ENCODE peak calls at places on chromosomes 12 and 14, in seven cellular contexts. One of them, this sample, is unnamed.

GRCh38 chr14:64841772-64842490 is 37.8 kb downstream of the SPTB start:
- DNase-seq in hepatocyte: no peak
- DNase-seq in AG10803: peak; percentile 31
- DNase-seq in AG04450: no peak
- DNase-seq in sigmoid colon: no peak
- DNase-seq in body of pancreas: no peak
- DNase-seq in breast epithelium: no peak
- DNase-seq in this sample: no peak

GRCh38 chr12:130689408-130690405 is 26.4 kb downstream of the RIMBP2 start:
- DNase-seq in hepatocyte: no peak
- DNase-seq in AG10803: no peak
- DNase-seq in AG04450: no peak
- DNase-seq in sigmoid colon: no peak
- DNase-seq in body of pancreas: no peak
- DNase-seq in breast epithelium: no peak
- DNase-seq in this sample: no peak

GRCh38 chr12:60168441-60168840 is 572.6 kb downstream of the SLC16A7 start:
- DNase-seq in hepatocyte: peak; percentile 24
- DNase-seq in AG10803: no peak
- DNase-seq in AG04450: no peak
- DNase-seq in sigmoid colon: no peak
- DNase-seq in body of pancreas: no peak
- DNase-seq in breast epithelium: no peak
- DNase-seq in this sample: no peak

GRCh38 chr14:92950773-92951172 is 27.8 kb downstream of the CHGA start:
- DNase-seq in hepatocyte: no peak
- DNase-seq in AG10803: no peak
- DNase-seq in AG04450: no peak
- DNase-seq in sigmoid colon: no peak
- DNase-seq in body of pancreas: no peak
- DNase-seq in breast epithelium: no peak
- DNase-seq in this sample: no peak

GRCh38 chr12:78442454-78442801 is 422.1 kb upstream of the SYT1 start:
- DNase-seq in hepatocyte: no peak
- DNase-seq in AG10803: peak; percentile 61
- DNase-seq in AG04450: peak; percentile 6
- DNase-seq in sigmoid colon: no peak
- DNase-seq in body of pancreas: no peak
- DNase-seq in breast epithelium: no peak
- DNase-seq in this sample: no peak

GRCh38 chr14:49549881-49550280 is 36.3 kb downstream of the RPS29 start:
- DNase-seq in hepatocyte: peak; percentile 16
- DNase-seq in AG10803: peak; percentile 34
- DNase-seq in AG04450: no peak
- DNase-seq in sigmoid colon: no peak
- DNase-seq in body of pancreas: no peak
- DNase-seq in breast epithelium: no peak
- DNase-seq in this sample: no peak

GRCh38 chr14:35435177-35435576 is 30.6 kb upstream of the NFKBIA start:
- DNase-seq in hepatocyte: no peak
- DNase-seq in AG10803: no peak
- DNase-seq in AG04450: no peak
- DNase-seq in sigmoid colon: no peak
- DNase-seq in body of pancreas: no peak
- DNase-seq in breast epithelium: no peak
- DNase-seq in this sample: no peak

GRCh38 chr14:91164676-91165075 is 50.8 kb downstream of the DGLUCY start:
- DNase-seq in hepatocyte: no peak
- DNase-seq in AG10803: no peak
- DNase-seq in AG04450: no peak
- DNase-seq in sigmoid colon: no peak
- DNase-seq in body of pancreas: peak; percentile 93
- DNase-seq in breast epithelium: peak; percentile 84
- DNase-seq in this sample: no peak

GRCh38 chr14:75222208-75222701 is 45.8 kb upstream of the TMED10 start:
- DNase-seq in hepatocyte: no peak
- DNase-seq in AG10803: peak; percentile 86
- DNase-seq in AG04450: peak; percentile 33
- DNase-seq in sigmoid colon: peak; percentile 73
- DNase-seq in body of pancreas: no peak
- DNase-seq in breast epithelium: no peak
- DNase-seq in this sample: peak; percentile 23

GRCh38 chr14:52296378-52296777 is 17.7 kb upstream of the PTGER2 start:
- DNase-seq in hepatocyte: no peak
- DNase-seq in AG10803: no peak
- DNase-seq in AG04450: no peak
- DNase-seq in sigmoid colon: no peak
- DNase-seq in body of pancreas: no peak
- DNase-seq in breast epithelium: no peak
- DNase-seq in this sample: no peak

GRCh38 chr12:100346660-100347059 is 10.2 kb upstream of the SLC17A8 start:
- DNase-seq in hepatocyte: no peak
- DNase-seq in AG10803: no peak
- DNase-seq in AG04450: no peak
- DNase-seq in sigmoid colon: no peak
- DNase-seq in body of pancreas: no peak
- DNase-seq in breast epithelium: no peak
- DNase-seq in this sample: no peak

GRCh38 chr14:53668861-53669260 is 287.8 kb downstream of the BMP4 start:
- DNase-seq in hepatocyte: no peak
- DNase-seq in AG10803: peak; percentile 5
- DNase-seq in AG04450: no peak
- DNase-seq in sigmoid colon: no peak
- DNase-seq in body of pancreas: no peak
- DNase-seq in breast epithelium: no peak
- DNase-seq in this sample: no peak

GRCh38 chr12:8644345-8645248 is 18.0 kb downstream of the MFAP5 start:
- DNase-seq in hepatocyte: no peak
- DNase-seq in AG10803: no peak
- DNase-seq in AG04450: no peak
- DNase-seq in sigmoid colon: no peak
- DNase-seq in body of pancreas: no peak
- DNase-seq in breast epithelium: no peak
- DNase-seq in this sample: no peak

GRCh38 chr14:64421166-64421565 is 33.0 kb downstream of the MTHFD1 start:
- DNase-seq in hepatocyte: no peak
- DNase-seq in AG10803: peak; percentile 23
- DNase-seq in AG04450: no peak
- DNase-seq in sigmoid colon: no peak
- DNase-seq in body of pancreas: no peak
- DNase-seq in breast epithelium: no peak
- DNase-seq in this sample: no peak

GRCh38 chr14:97218713-97219355 is 421.7 kb downstream of the VRK1 start:
- DNase-seq in hepatocyte: peak; percentile 16
- DNase-seq in AG10803: peak; percentile 6
- DNase-seq in AG04450: no peak
- DNase-seq in sigmoid colon: no peak
- DNase-seq in body of pancreas: peak; percentile 6
- DNase-seq in breast epithelium: no peak
- DNase-seq in this sample: no peak

GRCh38 chr12:52171950-52172512 is 19.8 kb downstream of the KRT80 start:
- DNase-seq in hepatocyte: no peak
- DNase-seq in AG10803: peak; percentile 47
- DNase-seq in AG04450: no peak
- DNase-seq in sigmoid colon: no peak
- DNase-seq in body of pancreas: peak; percentile 78
- DNase-seq in breast epithelium: no peak
- DNase-seq in this sample: no peak

DNA sequence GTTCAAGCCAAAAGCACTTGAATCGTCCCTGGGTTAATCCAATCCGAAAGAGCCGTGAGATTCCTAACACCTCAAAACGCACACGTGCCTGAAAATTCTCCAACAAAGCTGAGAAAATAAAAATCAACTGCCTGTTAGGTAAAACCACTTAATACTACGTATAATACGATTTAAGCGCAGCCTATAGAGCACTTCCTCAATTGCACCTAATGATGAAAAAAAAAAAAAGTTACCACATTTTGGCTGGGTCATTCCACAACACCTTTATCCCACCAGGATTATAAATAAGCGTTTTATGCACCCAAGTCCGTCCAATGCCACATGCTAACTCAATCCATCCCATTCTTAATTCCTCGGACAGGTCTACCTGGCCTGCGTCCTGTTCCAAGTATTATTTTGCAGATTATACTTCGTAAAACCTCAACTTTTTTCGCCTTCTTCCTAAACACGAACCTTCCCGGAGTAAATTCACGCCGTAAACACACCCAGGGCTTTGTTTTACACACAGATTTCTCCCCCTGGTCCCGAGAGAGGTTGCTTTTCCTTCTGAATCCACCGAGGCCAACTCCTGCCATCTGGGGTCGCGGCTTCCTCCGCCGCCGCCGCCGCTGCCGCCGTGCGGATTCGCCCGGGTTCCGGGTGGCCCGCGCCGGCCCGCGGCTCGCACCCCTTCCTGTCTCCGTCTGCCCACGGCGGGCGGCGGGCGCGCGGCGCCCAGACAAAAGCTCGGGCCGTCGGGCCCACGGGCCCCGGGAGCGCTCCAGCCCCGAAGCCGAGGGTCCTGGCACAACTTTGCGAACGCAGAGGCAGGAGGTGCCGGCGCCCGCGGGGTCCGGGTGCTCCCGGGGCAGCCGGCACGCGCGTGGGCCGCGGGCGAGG is 66.2 kb downstream of the RNF34 start:
- DNase-seq in hepatocyte: peak; percentile 50
- DNase-seq in AG10803: peak; percentile 30
- DNase-seq in AG04450: no peak
- DNase-seq in sigmoid colon: no peak
- DNase-seq in body of pancreas: peak; percentile 27
- DNase-seq in breast epithelium: no peak
- DNase-seq in this sample: no peak
- H3K4me3 ChIP-seq in hepatocyte: peak overlapping the region; percentile 72
- H3K4me3 ChIP-seq in AG10803: peak overlapping the region; percentile 69
- H3K4me3 ChIP-seq in AG04450: peak overlapping the region; percentile 70
- H3K4me3 ChIP-seq in sigmoid colon: peak overlapping the region; percentile 71
- H3K4me3 ChIP-seq in body of pancreas: no peak overlapping the region
- H3K4me3 ChIP-seq in breast epithelium: peak overlapping the region; percentile 96
- H3K4me3 ChIP-seq in this sample: peak overlapping the region; percentile 57

DNA sequence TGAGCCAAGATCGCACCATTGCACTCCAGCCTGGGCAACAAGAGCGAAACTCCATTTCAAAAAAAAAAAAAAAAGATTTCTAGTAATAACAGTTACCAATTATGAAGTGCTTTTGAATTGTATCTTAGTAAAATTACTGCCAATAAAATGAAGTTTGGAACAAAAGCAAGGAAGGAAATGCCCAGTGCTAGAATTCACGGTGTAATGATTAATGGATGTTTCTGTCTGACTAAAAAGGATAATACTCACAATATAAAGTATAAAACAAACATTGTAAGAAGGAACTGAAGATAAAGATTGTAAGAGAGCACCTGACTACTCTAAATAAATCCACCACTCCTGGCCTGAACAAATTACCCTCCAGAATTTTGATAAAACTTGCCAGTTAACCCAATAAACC is 4.0 kb downstream of the TMEM116 start:
- DNase-seq in hepatocyte: no peak
- DNase-seq in AG10803: no peak
- DNase-seq in AG04450: no peak
- DNase-seq in sigmoid colon: no peak
- DNase-seq in body of pancreas: no peak
- DNase-seq in breast epithelium: no peak
- DNase-seq in this sample: no peak
- H3K4me3 ChIP-seq in hepatocyte: no peak overlapping the region
- H3K4me3 ChIP-seq in AG10803: no peak overlapping the region
- H3K4me3 ChIP-seq in AG04450: no peak overlapping the region
- H3K4me3 ChIP-seq in sigmoid colon: no peak overlapping the region
- H3K4me3 ChIP-seq in body of pancreas: no peak overlapping the region
- H3K4me3 ChIP-seq in breast epithelium: no peak overlapping the region
- H3K4me3 ChIP-seq in this sample: no peak overlapping the region

GRCh38 chr12:50924439-50925341 is 27.7 kb upstream of the HIGD1C start:
- DNase-seq in hepatocyte: peak; percentile 87
- DNase-seq in AG10803: peak; percentile 79
- DNase-seq in AG04450: peak; percentile 71
- DNase-seq in sigmoid colon: peak; percentile 98
- DNase-seq in body of pancreas: peak; percentile 96
- DNase-seq in breast epithelium: peak; percentile 84
- DNase-seq in this sample: peak; percentile 83

GRCh38 chr12:50926415-50926814 is 25.9 kb upstream of the HIGD1C start:
- DNase-seq in hepatocyte: no peak
- DNase-seq in AG10803: no peak
- DNase-seq in AG04450: no peak
- DNase-seq in sigmoid colon: no peak
- DNase-seq in body of pancreas: no peak
- DNase-seq in breast epithelium: no peak
- DNase-seq in this sample: no peak

GRCh38 chr12:50925920-50926319 is 26.4 kb upstream of the HIGD1C start:
- DNase-seq in hepatocyte: no peak
- DNase-seq in AG10803: no peak
- DNase-seq in AG04450: no peak
- DNase-seq in sigmoid colon: no peak
- DNase-seq in body of pancreas: no peak
- DNase-seq in breast epithelium: no peak
- DNase-seq in this sample: no peak

GRCh38 chr12:50924131-50924438 is 28.3 kb upstream of the HIGD1C start:
- DNase-seq in hepatocyte: no peak
- DNase-seq in AG10803: no peak
- DNase-seq in AG04450: no peak
- DNase-seq in sigmoid colon: no peak
- DNase-seq in body of pancreas: no peak
- DNase-seq in breast epithelium: no peak
- DNase-seq in this sample: no peak

GRCh38 chr12:50925342-50925651 is 27.0 kb upstream of the HIGD1C start:
- DNase-seq in hepatocyte: no peak
- DNase-seq in AG10803: no peak
- DNase-seq in AG04450: no peak
- DNase-seq in sigmoid colon: no peak
- DNase-seq in body of pancreas: peak; percentile 33
- DNase-seq in breast epithelium: no peak
- DNase-seq in this sample: no peak
- H3K4me3 ChIP-seq in hepatocyte: peak overlapping the region; percentile 42
- H3K4me3 ChIP-seq in AG10803: peak overlapping the region; percentile 43
- H3K4me3 ChIP-seq in AG04450: peak overlapping the region; percentile 67
- H3K4me3 ChIP-seq in sigmoid colon: peak overlapping the region; percentile 65
- H3K4me3 ChIP-seq in body of pancreas: peak overlapping the region; percentile 89
- H3K4me3 ChIP-seq in breast epithelium: peak overlapping the region; percentile 88
- H3K4me3 ChIP-seq in this sample: peak overlapping the region; percentile 9

GRCh38 chr12:116592116-116592637 is 33.0 kb downstream of the MAP1LC3B2 start:
- DNase-seq in hepatocyte: peak; percentile 26
- DNase-seq in AG10803: peak; percentile 46
- DNase-seq in AG04450: no peak
- DNase-seq in sigmoid colon: no peak
- DNase-seq in body of pancreas: peak; percentile 77
- DNase-seq in breast epithelium: peak; percentile 60
- DNase-seq in this sample: no peak

GRCh38 chr12:116590561-116590960 is 31.4 kb downstream of the MAP1LC3B2 start:
- DNase-seq in hepatocyte: no peak
- DNase-seq in AG10803: no peak
- DNase-seq in AG04450: no peak
- DNase-seq in sigmoid colon: no peak
- DNase-seq in body of pancreas: no peak
- DNase-seq in breast epithelium: no peak
- DNase-seq in this sample: no peak

GRCh38 chr12:116591608-116592115 is 32.5 kb downstream of the MAP1LC3B2 start:
- DNase-seq in hepatocyte: peak; percentile 33
- DNase-seq in AG10803: no peak
- DNase-seq in AG04450: peak; percentile 34
- DNase-seq in sigmoid colon: no peak
- DNase-seq in body of pancreas: no peak
- DNase-seq in breast epithelium: no peak
- DNase-seq in this sample: no peak

GRCh38 chr12:116594325-116595038 is 35.3 kb downstream of the MAP1LC3B2 start:
- DNase-seq in hepatocyte: no peak
- DNase-seq in AG10803: no peak
- DNase-seq in AG04450: no peak
- DNase-seq in sigmoid colon: no peak
- DNase-seq in body of pancreas: no peak
- DNase-seq in breast epithelium: no peak
- DNase-seq in this sample: no peak

GRCh38 chr12:116592731-116593130 is 33.5 kb downstream of the MAP1LC3B2 start:
- DNase-seq in hepatocyte: no peak
- DNase-seq in AG10803: peak; percentile 93
- DNase-seq in AG04450: no peak
- DNase-seq in sigmoid colon: no peak
- DNase-seq in body of pancreas: no peak
- DNase-seq in breast epithelium: no peak
- DNase-seq in this sample: no peak
- H3K4me3 ChIP-seq in hepatocyte: no peak overlapping the region
- H3K4me3 ChIP-seq in AG10803: no peak overlapping the region
- H3K4me3 ChIP-seq in AG04450: no peak overlapping the region
- H3K4me3 ChIP-seq in sigmoid colon: no peak overlapping the region
- H3K4me3 ChIP-seq in body of pancreas: no peak overlapping the region
- H3K4me3 ChIP-seq in breast epithelium: peak overlapping the region; percentile 55
- H3K4me3 ChIP-seq in this sample: no peak overlapping the region

This sample was measured in retinal pigment epithelial cell.